ENCODE peak calls at places on chromosomes 2 and 18, in seven cellular contexts. A is tibial nerve, L is heart right ventricle, D is ovary, Y is HFFc6, X is GM12865, R is endothelial cell. G is an unnamed sample.

GRCh38 chr2:226959418-226959817 is 123.6 kb downstream of the RHBDD1 start:
- DNase-seq in A (no peak), L (no peak), D (no peak), Y (no peak), X (no peak), R (no peak), G (no peak)

GRCh38 chr18:10518595-10519273 is 7.1 kb upstream of the NAPG start:
- DNase-seq in A (peak), L (peak), D (peak), Y (peak), X (no peak), R (no peak), G (no peak)

GRCh38 chr2:25103287-25103871 is 61.5 kb downstream of the EFR3B start:
- DNase-seq in A (no peak), L (no peak), D (no peak), Y (peak), X (no peak), R (no peak), G (no peak)

GRCh38 chr2:154233231-154233630 is 361.5 kb downstream of the GALNT13 start:
- DNase-seq in A (no peak), L (no peak), D (no peak), Y (no peak), X (no peak), R (no peak), G (no peak)

GRCh38 chr2:127563458-127564428 is 28.3 kb downstream of the MYO7B start:
- DNase-seq in A (no peak), L (no peak), D (no peak), Y (no peak), X (peak), R (no peak), G (no peak)

GRCh38 chr2:102803041-102803896 is 41.4 kb downstream of the TMEM182 start:
- DNase-seq in A (no peak), L (no peak), D (no peak), Y (no peak), X (no peak), R (no peak), G (no peak)

GRCh38 chr18:52339891-52340371 is at the start of gene DCC:
- DNase-seq in A (no peak), L (peak), D (no peak), Y (no peak), X (peak), R (peak), G (no peak)

GRCh38 chr2:9778471-9779402 is 64.5 kb upstream of the TAF1B start:
- DNase-seq in A (no peak), L (no peak), D (no peak), Y (no peak), X (no peak), R (no peak), G (no peak)

GRCh38 chr2:227849906-227850305 is 21.5 kb upstream of the DAW1 start:
- DNase-seq in A (no peak), L (no peak), D (no peak), Y (no peak), X (no peak), R (no peak), G (no peak)

GRCh38 chr2:96556441-96557330 is 20.1 kb downstream of the ARID5A start:
- DNase-seq in A (no peak), L (no peak), D (no peak), Y (peak), X (peak), R (no peak), G (no peak)

GRCh38 chr2:20539133-20539719 is 92.4 kb downstream of the RHOB start:
- DNase-seq in A (no peak), L (no peak), D (no peak), Y (no peak), X (no peak), R (no peak), G (no peak)

GRCh38 chr18:13800505-13801259 is 23.3 kb upstream of the MC5R start:
- DNase-seq in A (no peak), L (peak), D (no peak), Y (no peak), X (peak), R (peak), G (no peak)

GRCh38 chr18:65468881-65469280 is 281.9 kb upstream of the CDH7 start:
- DNase-seq in A (no peak), L (no peak), D (no peak), Y (no peak), X (no peak), R (no peak), G (no peak)

GRCh38 chr2:29010946-29011649 is 30.0 kb downstream of the TOGARAM2 start:
- DNase-seq in A (no peak), L (peak), D (peak), Y (no peak), X (peak), R (no peak), G (no peak)

GRCh38 chr18:69935319-69936190 is 12.1 kb downstream of the CD226 start:
- DNase-seq in A (no peak), L (no peak), D (no peak), Y (no peak), X (peak), R (no peak), G (no peak)

GRCh38 chr18:29912351-29912750 is 1130.2 kb downstream of the DSC3 start:
- DNase-seq in A (no peak), L (no peak), D (no peak), Y (no peak), X (no peak), R (no peak), G (no peak)

GRCh38 chr2:100606740-100607343 is 44.0 kb downstream of the PDCL3 start:
- DNase-seq in A (no peak), L (no peak), D (no peak), Y (peak), X (peak), R (peak), G (no peak)

GRCh38 chr2:112229365-112229764 is 25.5 kb downstream of the ZC3H8 start:
- DNase-seq in A (no peak), L (no peak), D (no peak), Y (no peak), X (no peak), R (no peak), G (no peak)

GRCh38 chr18:41745166-41746049 is 209.6 kb upstream of the PIK3C3 start:
- DNase-seq in A (no peak), L (peak), D (no peak), Y (peak), X (peak), R (peak), G (no peak)

GRCh38 chr2:237874585-237875161 is 15.2 kb downstream of the RAMP1 start:
- DNase-seq in A (peak), L (no peak), D (no peak), Y (peak), X (no peak), R (no peak), G (no peak)

GRCh38 chr18:54717673-54718435 is 110.4 kb upstream of the RAB27B start:
- DNase-seq in A (no peak), L (no peak), D (no peak), Y (no peak), X (peak), R (peak), G (no peak)

GRCh38 chr2:101967826-101968498 is 23.8 kb upstream of the IL1R2 start:
- DNase-seq in A (no peak), L (no peak), D (peak), Y (no peak), X (no peak), R (no peak), G (no peak)

GRCh38 chr2:145845207-145845894 is 1325.4 kb upstream of the ZEB2 start:
- DNase-seq in A (no peak), L (no peak), D (no peak), Y (no peak), X (no peak), R (no peak), G (no peak)

GRCh38 chr2:10844083-10844482 is 31.5 kb upstream of the PDIA6 start:
- DNase-seq in A (no peak), L (peak), D (peak), Y (peak), X (no peak), R (no peak), G (no peak)

GRCh38 chr2:200950378-200950777 is 13.1 kb downstream of the ORC2 start:
- DNase-seq in A (no peak), L (no peak), D (no peak), Y (no peak), X (no peak), R (no peak), G (no peak)

GRCh38 chr2:172427990-172428840 is 829 bp downstream of the ITGA6 start:
- DNase-seq in A (peak), L (peak), D (peak), Y (no peak), X (peak), R (peak), G (no peak)

GRCh38 chr2:13109516-13109915 is 392.8 kb downstream of the TRIB2 start:
- DNase-seq in A (no peak), L (no peak), D (no peak), Y (no peak), X (no peak), R (no peak), G (no peak)

GRCh38 chr2:156405586-156405985 is 30.6 kb upstream of the GPD2 start:
- DNase-seq in A (no peak), L (no peak), D (no peak), Y (peak), X (no peak), R (no peak), G (no peak)

GRCh38 chr2:144745424-144745823 is 225.5 kb upstream of the ZEB2 start:
- DNase-seq in A (no peak), L (no peak), D (no peak), Y (no peak), X (no peak), R (no peak), G (no peak)

GRCh38 chr2:218815244-218815637 is 16.4 kb downstream of the PRKAG3 start:
- DNase-seq in A (no peak), L (no peak), D (no peak), Y (no peak), X (no peak), R (no peak), G (no peak)

GRCh38 chr2:206428783-206429182 is 14.5 kb upstream of the ADAM23 start:
- DNase-seq in A (no peak), L (no peak), D (no peak), Y (no peak), X (no peak), R (no peak), G (no peak)

GRCh38 chr2:186827426-186827825 is 21.5 kb downstream of the ZSWIM2 start:
- DNase-seq in A (no peak), L (no peak), D (no peak), Y (peak), X (no peak), R (no peak), G (no peak)

GRCh38 chr2:190766581-190766980 is 114.0 kb upstream of the GLS start:
- DNase-seq in A (no peak), L (no peak), D (no peak), Y (no peak), X (no peak), R (no peak), G (no peak)

GRCh38 chr2:9738718-9739496 is 104.4 kb upstream of the TAF1B start:
- DNase-seq in A (no peak), L (no peak), D (no peak), Y (no peak), X (peak), R (no peak), G (no peak)

GRCh38 chr2:145408980-145409379 is 889.1 kb upstream of the ZEB2 start:
- DNase-seq in A (no peak), L (no peak), D (no peak), Y (peak), X (no peak), R (no peak), G (no peak)

GRCh38 chr18:49224130-49224529 is 236.3 kb downstream of the DYM start:
- DNase-seq in A (no peak), L (no peak), D (no peak), Y (no peak), X (no peak), R (no peak), G (no peak)

GRCh38 chr18:49228182-49228581 is 232.3 kb downstream of the DYM start:
- DNase-seq in A (no peak), L (no peak), D (no peak), Y (no peak), X (no peak), R (no peak), G (no peak)

GRCh38 chr18:49227456-49227855 is 233.0 kb downstream of the DYM start:
- DNase-seq in A (no peak), L (no peak), D (no peak), Y (no peak), X (no peak), R (no peak), G (no peak)

GRCh38 chr18:49225160-49225559 is 235.3 kb downstream of the DYM start:
- DNase-seq in A (no peak), L (no peak), D (no peak), Y (peak), X (no peak), R (no peak), G (no peak)

DNA sequence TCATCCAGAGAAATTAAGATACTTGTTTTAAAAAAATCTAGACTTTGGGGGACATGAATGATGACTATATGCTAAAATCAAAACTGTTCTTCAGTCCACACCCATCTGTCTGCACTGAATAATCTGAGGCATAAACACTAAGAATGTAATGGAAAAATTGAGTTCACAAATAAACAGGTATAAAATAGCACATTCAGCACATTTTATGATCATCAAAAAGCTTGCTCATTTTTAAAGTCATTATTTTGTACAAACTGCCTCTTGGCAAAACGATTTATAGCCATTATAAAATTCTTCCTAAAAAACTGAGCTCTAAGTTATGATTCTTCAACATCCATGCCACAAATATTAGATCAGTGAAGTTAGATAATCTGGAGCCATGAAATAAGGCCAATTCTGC is 233.5 kb downstream of the DYM start:
- DNase-seq in A (no peak), L (no peak), D (no peak), Y (no peak), X (no peak), R (no peak), G (no peak)
- TF ChIP-seq CTCF in A (no peak), L (no peak), D (no peak), Y (no peak), X (no peak), R (no peak), G (no peak)

GRCh38 chr2:114642988-114643553 is 200.6 kb downstream of the DPP10 start:
- DNase-seq in A (no peak), L (no peak), D (no peak), Y (no peak), X (no peak), R (no peak), G (no peak)

GRCh38 chr2:114642371-114642770 is 199.9 kb downstream of the DPP10 start:
- DNase-seq in A (no peak), L (no peak), D (no peak), Y (no peak), X (no peak), R (no peak), G (no peak)
- TF ChIP-seq CTCF in A (no peak), L (no peak), D (no peak), Y (no peak), X (no peak), R (no peak), G (no peak)

GRCh38 chr18:48947102-48947501 is 3.7 kb downstream of the SMAD7 start:
- DNase-seq in A (no peak), L (no peak), D (no peak), Y (no peak), X (no peak), R (no peak), G (no peak)

GRCh38 chr18:48947583-48947982 is 3.2 kb downstream of the SMAD7 start:
- DNase-seq in A (no peak), L (no peak), D (no peak), Y (no peak), X (no peak), R (no peak), G (no peak)

GRCh38 chr18:48949606-48950535 is 894 bp downstream of the SMAD7 start:
- DNase-seq in A (no peak), L (peak), D (no peak), Y (no peak), X (peak), R (peak), G (no peak)

GRCh38 chr18:48949051-48949605 is 1.6 kb downstream of the SMAD7 start:
- DNase-seq in A (no peak), L (peak), D (no peak), Y (no peak), X (peak), R (no peak), G (no peak)

DNA sequence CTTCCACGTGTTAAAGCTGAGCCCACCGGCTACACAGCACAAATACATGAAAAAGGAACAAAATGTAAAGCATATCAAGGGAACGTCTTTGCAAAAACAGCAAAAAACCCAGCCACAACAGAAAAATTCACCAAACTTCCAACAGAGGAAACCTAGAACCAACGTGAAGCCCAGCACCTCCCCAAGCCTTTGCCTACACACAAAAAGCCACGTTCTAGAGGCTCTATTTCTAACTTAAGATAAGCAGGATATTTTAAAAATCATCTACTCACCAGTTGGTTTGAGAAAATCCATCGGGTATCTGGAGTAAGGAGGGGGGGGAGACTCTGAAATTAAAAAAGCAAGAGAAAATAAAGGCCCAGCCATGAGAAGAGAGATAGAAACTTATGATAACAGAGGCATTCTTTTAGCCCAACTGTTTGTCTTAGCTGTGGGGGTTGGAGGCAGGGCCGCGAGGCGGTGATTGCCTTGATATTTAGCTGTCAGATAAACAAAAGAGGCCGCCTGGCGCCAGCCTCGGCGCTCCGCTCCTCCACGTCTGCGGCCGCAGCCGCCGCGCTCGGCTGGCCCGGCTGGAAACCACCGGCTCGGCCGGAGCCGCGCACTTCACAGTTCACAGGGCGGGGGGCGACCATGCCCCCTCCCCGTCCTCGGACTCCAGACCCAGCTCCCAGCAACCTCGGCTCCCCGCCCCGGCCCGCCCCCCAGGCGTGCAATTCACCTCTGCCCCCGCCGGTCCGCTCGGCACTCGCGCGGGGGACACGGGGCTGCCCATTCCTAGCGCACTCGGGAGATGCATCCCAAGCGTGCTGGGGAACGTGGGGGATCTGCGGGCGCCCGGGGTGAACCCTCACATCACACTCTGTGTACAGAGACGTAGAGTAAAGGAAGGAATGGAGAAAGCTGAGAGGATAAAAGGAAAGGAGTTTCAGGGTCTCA is 2.4 kb downstream of the SMAD7 start:
- DNase-seq in A (no peak), L (peak), D (no peak), Y (peak), X (peak), R (peak), G (no peak)
- TF ChIP-seq CTCF in A (no peak), L (no peak), D (no peak), Y (no peak), X (no peak), R (no peak), G (no peak)

GRCh38 chr2:54274781-54275242 is 18.8 kb upstream of the TSPYL6 start:
- DNase-seq in A (no peak), L (no peak), D (no peak), Y (no peak), X (no peak), R (no peak), G (no peak)

GRCh38 chr2:54275541-54275940 is 19.5 kb upstream of the TSPYL6 start:
- DNase-seq in A (no peak), L (no peak), D (no peak), Y (no peak), X (no peak), R (no peak), G (no peak)

GRCh38 chr2:54284801-54285200 is 28.8 kb upstream of the TSPYL6 start:
- DNase-seq in A (no peak), L (no peak), D (no peak), Y (no peak), X (no peak), R (no peak), G (no peak)

DNA sequence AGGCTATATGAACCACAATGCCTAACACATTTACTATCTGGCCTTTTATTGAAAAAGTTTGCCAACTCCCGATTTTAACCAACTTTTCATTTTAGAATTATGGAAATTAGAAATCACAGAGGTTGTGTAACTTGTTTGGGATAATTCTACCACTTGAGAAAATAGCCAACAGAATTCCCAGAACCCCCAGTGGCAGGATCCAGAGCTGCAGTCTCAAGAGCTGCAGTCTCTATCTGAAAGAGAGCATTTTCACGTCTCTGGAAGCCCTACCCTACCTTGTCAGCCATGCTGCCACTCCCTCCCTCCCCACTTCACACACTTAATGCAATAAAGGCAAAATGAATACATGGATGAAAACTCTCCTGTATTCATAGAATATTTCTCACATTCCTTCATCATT is 23.4 kb upstream of the TSPYL6 start:
- DNase-seq in A (no peak), L (no peak), D (no peak), Y (no peak), X (no peak), R (no peak), G (no peak)
- TF ChIP-seq CTCF in A (no peak), L (no peak), D (no peak), Y (peak), X (peak), R (peak), G (no peak)

GRCh38 chr18:45014047-45014501 is 333.4 kb downstream of the SETBP1 start:
- DNase-seq in A (no peak), L (no peak), D (peak), Y (peak), X (no peak), R (no peak), G (no peak)
- TF ChIP-seq CTCF in A (no peak), L (no peak), D (no peak), Y (peak), X (no peak), R (peak), G (no peak)

DNA sequence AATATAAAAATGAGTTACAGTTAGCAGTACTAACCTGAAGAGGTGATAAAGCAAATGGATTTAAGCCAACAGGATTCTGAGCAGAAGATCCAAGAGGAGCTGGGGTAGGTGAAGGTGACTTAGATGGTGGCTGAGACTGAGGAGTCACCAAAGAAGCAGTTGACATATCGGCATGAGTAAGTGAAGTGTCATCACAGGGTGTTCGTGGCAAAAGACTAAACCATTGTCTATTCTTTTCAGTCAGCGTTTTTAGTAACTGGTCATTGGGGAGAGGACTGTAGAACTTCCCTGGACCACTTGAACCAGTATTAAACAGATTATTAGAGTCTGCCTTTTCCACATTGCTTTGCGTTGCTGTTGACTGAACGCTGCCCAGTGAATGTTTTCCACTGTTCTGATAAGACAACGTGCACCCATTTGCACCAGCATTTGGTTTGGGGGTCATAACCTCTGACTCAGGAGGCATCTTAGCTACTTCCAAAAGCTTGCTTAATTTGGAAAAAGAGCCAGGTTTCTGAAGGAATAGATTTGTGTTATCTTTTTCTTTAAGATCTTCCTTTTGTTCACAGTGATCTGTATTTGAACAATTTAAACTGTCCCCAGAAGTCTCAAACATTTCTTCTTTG is 63.3 kb upstream of the WDSUB1 start:
- DNase-seq in A (no peak), L (no peak), D (no peak), Y (no peak), X (no peak), R (no peak), G (no peak)
- TF ChIP-seq CTCF in A (no peak), L (no peak), D (no peak), Y (no peak), X (no peak), R (no peak), G (no peak)

G was measured in omental fat pad.